ENCODE peak calls at places on chromosomes 11 and 22, in six cellular contexts. T is GM23338, V is HepG2, H is WTC11, D is H1, O is K562. F is an unnamed sample.

GRCh38 chr11:90646706-90647105 is 423.9 kb upstream of the CHORDC1 start:
- DNase-seq in T (no peak), V (no peak), H (no peak), D (no peak), O (no peak), F (no peak)

GRCh38 chr11:66951927-66952337 is 6.3 kb downstream of the PC start:
- DNase-seq in T (no peak), V (no peak), H (no peak), D (no peak), O (no peak), F (no peak)

GRCh38 chr22:44698531-44699421 is 3.2 kb upstream of the PRR5 start:
- DNase-seq in T (peak; percentile 71), V (no peak), H (no peak), D (peak; percentile 67), O (no peak), F (no peak)

GRCh38 chr11:75777461-75778110 is 9.0 kb downstream of the DGAT2 start:
- DNase-seq in T (no peak), V (no peak), H (no peak), D (no peak), O (no peak), F (no peak)

GRCh38 chr11:115606223-115607220 is 102.3 kb upstream of the CADM1 start:
- DNase-seq in T (no peak), V (no peak), H (no peak), D (no peak), O (no peak), F (no peak)

GRCh38 chr11:44301856-44302231 is 8.1 kb downstream of the ALX4 start:
- DNase-seq in T (no peak), V (no peak), H (no peak), D (no peak), O (peak; percentile 38), F (no peak)

GRCh38 chr22:49524362-49524761 is 303.3 kb downstream of the BRD1 start:
- DNase-seq in T (no peak), V (no peak), H (no peak), D (no peak), O (no peak), F (no peak)

GRCh38 chr11:131593301-131593700 is 222.9 kb downstream of the NTM start:
- DNase-seq in T (no peak), V (no peak), H (no peak), D (no peak), O (no peak), F (no peak)

GRCh38 chr11:62591448-62592215 is at the start of gene TUT1:
- DNase-seq in T (peak; percentile 100), V (peak; percentile 98), H (peak; percentile 96), D (peak; percentile 93), O (peak; percentile 81), F (peak; percentile 98)

GRCh38 chr11:93515438-93515837 is 27.8 kb downstream of the SMCO4 start:
- DNase-seq in T (peak; percentile 26), V (no peak), H (no peak), D (no peak), O (no peak), F (no peak)

GRCh38 chr11:59263225-59263894 is 50.6 kb upstream of the MPEG1 start:
- DNase-seq in T (peak; percentile 68), V (peak; percentile 9), H (peak; percentile 76), D (peak; percentile 82), O (no peak), F (no peak)

GRCh38 chr11:35045219-35045819 is 93.7 kb upstream of the CD44 start:
- DNase-seq in T (no peak), V (peak; percentile 64), H (no peak), D (no peak), O (no peak), F (no peak)
- TF ChIP-seq CREB1 in T (no peak), V (no peak), H (no peak), D (no peak), O (no peak), F (no peak)

GRCh38 chr11:110176366-110177056 is 83.3 kb downstream of the ZC3H12C start:
- DNase-seq in T (no peak), V (no peak), H (no peak), D (no peak), O (no peak), F (no peak)
- TF ChIP-seq CREB1 in T (no peak), V (no peak), H (no peak), D (no peak), O (no peak), F (no peak)

GRCh38 chr22:18970948-18971315 is 34.8 kb upstream of the PRODH start:
- DNase-seq in T (peak; percentile 57), V (no peak), H (peak; percentile 32), D (no peak), O (no peak), F (no peak)

GRCh38 chr22:18968011-18968749 is 32.1 kb upstream of the PRODH start:
- DNase-seq in T (peak; percentile 56), V (no peak), H (peak; percentile 70), D (peak; percentile 87), O (peak; percentile 88), F (no peak)

GRCh38 chr22:18971321-18971751 is 35.2 kb upstream of the PRODH start:
- DNase-seq in T (no peak), V (no peak), H (no peak), D (no peak), O (no peak), F (no peak)

GRCh38 chr22:18973264-18974031 is 37.4 kb upstream of the PRODH start:
- DNase-seq in T (no peak), V (no peak), H (no peak), D (no peak), O (no peak), F (no peak)

GRCh38 chr22:18970180-18970947 is 34.3 kb upstream of the PRODH start:
- DNase-seq in T (peak; percentile 86), V (no peak), H (peak; percentile 72), D (peak; percentile 88), O (peak; percentile 88), F (no peak)
- TF ChIP-seq CREB1 in T (no peak), V (no peak), H (no peak), D (no peak), O (no peak), F (no peak)

GRCh38 chr11:65764434-65764833 is 16.3 kb downstream of the AP5B1 start:
- DNase-seq in T (no peak), V (peak; percentile 48), H (no peak), D (no peak), O (no peak), F (no peak)

GRCh38 chr11:65770951-65771567 is 9.7 kb downstream of the AP5B1 start:
- DNase-seq in T (no peak), V (peak; percentile 27), H (no peak), D (no peak), O (no peak), F (no peak)

GRCh38 chr11:65771589-65772112 is 9.1 kb downstream of the AP5B1 start:
- DNase-seq in T (no peak), V (no peak), H (no peak), D (no peak), O (no peak), F (no peak)

GRCh38 chr11:65767406-65767805 is 13.4 kb downstream of the AP5B1 start:
- DNase-seq in T (no peak), V (no peak), H (no peak), D (no peak), O (no peak), F (no peak)

GRCh38 chr11:65766535-65766934 is 14.2 kb downstream of the AP5B1 start:
- DNase-seq in T (no peak), V (no peak), H (no peak), D (no peak), O (no peak), F (no peak)
- TF ChIP-seq CREB1 in T (no peak), V (no peak), H (no peak), D (no peak), O (no peak), F (no peak)

DNA sequence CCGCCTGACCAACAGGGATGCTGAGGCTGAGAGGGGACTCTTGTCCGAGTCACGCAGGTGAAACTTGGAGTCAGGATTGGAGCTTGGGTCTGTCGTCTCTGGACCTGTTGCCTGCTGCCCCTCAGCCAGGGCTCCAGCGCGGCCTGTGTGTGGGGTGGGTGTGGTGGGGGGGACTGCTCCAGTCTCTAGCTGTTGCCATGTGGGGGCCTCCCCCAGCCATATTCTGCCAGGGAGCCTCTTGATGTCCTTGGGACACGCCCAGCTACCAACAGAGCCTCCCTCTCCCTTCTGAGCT is 252.1 kb downstream of the TBC1D22A start:
- DNase-seq in T (no peak), V (no peak), H (no peak), D (no peak), O (no peak), F (no peak)
- TF ChIP-seq CREB1 in T (no peak), V (no peak), H (no peak), D (no peak), O (no peak), F (no peak)

DNA sequence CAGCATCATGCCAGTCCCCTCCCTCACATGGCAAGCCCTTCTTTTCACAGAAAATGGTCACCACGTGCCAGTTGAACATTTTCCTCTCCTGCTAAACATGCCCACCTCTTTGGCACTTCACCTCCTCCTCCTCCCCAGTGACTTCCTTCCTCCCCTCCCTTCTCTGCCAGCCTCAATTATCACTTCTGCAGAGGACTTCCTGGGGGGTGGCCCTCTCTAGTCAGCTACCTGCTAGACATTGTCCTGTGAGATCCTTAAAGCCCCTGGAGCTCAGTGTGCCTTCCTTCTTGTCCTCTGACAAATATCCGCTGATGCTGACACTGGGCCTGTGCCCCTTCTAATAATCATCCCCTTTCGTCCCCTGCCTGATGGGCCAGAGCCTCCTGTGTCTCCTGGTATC is 43.3 kb upstream of the E2F8 start:
- DNase-seq in T (no peak), V (no peak), H (no peak), D (no peak), O (no peak), F (no peak)
- TF ChIP-seq CREB1 in T (no peak), V (no peak), H (no peak), D (no peak), O (no peak), F (no peak)

GRCh38 chr22:21961127-21961867 is 8.6 kb upstream of the PPM1F start:
- DNase-seq in T (no peak), V (no peak), H (no peak), D (no peak), O (no peak), F (no peak)
- TF ChIP-seq CREB1 in T (no peak), V (no peak), H (no peak), D (no peak), O (no peak), F (no peak)

F was measured in GM12878.